ENCODE peak calls at places on chromosomes 3 and 15, in six cellular contexts. D is nephron progenitor cell, G is astrocyte, A is HL-60, W is GM10248, S is uterus. Y is an unnamed sample.

GRCh38 chr3:62051506-62051905 is 321.8 kb downstream of the FEZF2 start:
- DNase-seq in D (no peak), G (no peak), A (no peak), W (no peak), S (no peak), Y (peak)

GRCh38 chr15:90994417-90995311 is at the start of gene PRC1:
- DNase-seq in D (peak), G (peak), A (peak), W (peak), S (peak), Y (peak)

GRCh38 chr3:150216041-150216811 is 191.9 kb upstream of the TSC22D2 start:
- DNase-seq in D (no peak), G (peak), A (no peak), W (no peak), S (no peak), Y (no peak)

GRCh38 chr3:149152420-149152819 is 23.0 kb downstream of the HPS3 start:
- DNase-seq in D (no peak), G (peak), A (no peak), W (peak), S (no peak), Y (no peak)

GRCh38 chr3:147945968-147946519 is 536.9 kb downstream of the ZIC1 start:
- DNase-seq in D (peak), G (peak), A (no peak), W (peak), S (peak), Y (no peak)

GRCh38 chr15:23033979-23034378 is 5.4 kb downstream of the TUBGCP5 start:
- DNase-seq in D (no peak), G (no peak), A (no peak), W (no peak), S (no peak), Y (no peak)

GRCh38 chr3:168803536-168803935 is 707.8 kb upstream of the GOLIM4 start:
- DNase-seq in D (no peak), G (peak), A (no peak), W (no peak), S (no peak), Y (no peak)

GRCh38 chr3:176633511-176633910 is 563.8 kb downstream of the TBL1XR1 start:
- DNase-seq in D (peak), G (no peak), A (no peak), W (no peak), S (no peak), Y (no peak)

GRCh38 chr3:196971094-196971698 is 2.6 kb upstream of the PIGZ start:
- DNase-seq in D (no peak), G (no peak), A (no peak), W (no peak), S (no peak), Y (no peak)

GRCh38 chr3:8503871-8504610 is 2.4 kb downstream of the LMCD1 start:
- DNase-seq in D (no peak), G (no peak), A (no peak), W (peak), S (no peak), Y (no peak)

GRCh38 chr15:92653836-92654524 is 1.6 kb downstream of the FAM174B start:
- DNase-seq in D (peak), G (no peak), A (no peak), W (no peak), S (no peak), Y (peak)

GRCh38 chr3:10956991-10957390 is 35.6 kb upstream of the SLC6A1 start:
- DNase-seq in D (no peak), G (no peak), A (no peak), W (no peak), S (peak), Y (no peak)

GRCh38 chr3:124007186-124007585 is 15.3 kb upstream of the ROPN1 start:
- DNase-seq in D (no peak), G (peak), A (no peak), W (no peak), S (no peak), Y (no peak)

GRCh38 chr15:75195766-75196241 is 5.9 kb upstream of the C15orf39 start:
- DNase-seq in D (no peak), G (no peak), A (no peak), W (no peak), S (peak), Y (no peak)

GRCh38 chr3:188646592-188646991 is 492.6 kb downstream of the LPP start:
- DNase-seq in D (no peak), G (no peak), A (peak), W (no peak), S (no peak), Y (no peak)

GRCh38 chr3:156509209-156510174 is 45.4 kb downstream of the SSR3 start:
- DNase-seq in D (peak), G (peak), A (no peak), W (peak), S (no peak), Y (no peak)

GRCh38 chr3:187767266-187768032 is 22.2 kb upstream of the BCL6 start:
- DNase-seq in D (no peak), G (peak), A (no peak), W (no peak), S (no peak), Y (no peak)

GRCh38 chr3:63818282-63819150 is 583 bp upstream of the C3orf49 start:
- DNase-seq in D (peak), G (peak), A (no peak), W (peak), S (peak), Y (peak)

GRCh38 chr15:75063338-75063737 is 39.9 kb downstream of the PPCDC start:
- DNase-seq in D (no peak), G (peak), A (no peak), W (no peak), S (no peak), Y (no peak)

GRCh38 chr3:116161570-116162290 is 283.6 kb downstream of the LSAMP start:
- DNase-seq in D (no peak), G (no peak), A (no peak), W (no peak), S (no peak), Y (no peak)

GRCh38 chr3:22692239-22692638 is 510.9 kb upstream of the UBE2E2 start:
- DNase-seq in D (no peak), G (no peak), A (no peak), W (no peak), S (no peak), Y (no peak)

GRCh38 chr15:45149060-45149459 is 19.3 kb downstream of the DUOX1 start:
- DNase-seq in D (no peak), G (no peak), A (no peak), W (no peak), S (no peak), Y (no peak)

GRCh38 chr15:96220657-96221056 is 109.8 kb upstream of the NR2F2 start:
- DNase-seq in D (no peak), G (no peak), A (no peak), W (no peak), S (no peak), Y (no peak)

GRCh38 chr3:14988988-14989394 is 41.6 kb downstream of the NR2C2 start:
- DNase-seq in D (no peak), G (no peak), A (no peak), W (peak), S (no peak), Y (no peak)

GRCh38 chr3:132164469-132165092 is 129.8 kb upstream of the CPNE4 start:
- DNase-seq in D (no peak), G (peak), A (no peak), W (no peak), S (no peak), Y (no peak)

GRCh38 chr15:70670680-70671079 is 92.7 kb downstream of the UACA start:
- DNase-seq in D (no peak), G (no peak), A (no peak), W (no peak), S (no peak), Y (no peak)
- TF ChIP-seq CTCF in D (no peak), G (peak), A (no peak), W (no peak), S (no peak), Y (no peak)

GRCh38 chr3:142931222-142931621 is 32.3 kb downstream of the PAQR9 start:
- DNase-seq in D (no peak), G (no peak), A (no peak), W (peak), S (no peak), Y (no peak)
- TF ChIP-seq CTCF in D (no peak), G (no peak), A (no peak), W (peak), S (no peak), Y (no peak)

DNA sequence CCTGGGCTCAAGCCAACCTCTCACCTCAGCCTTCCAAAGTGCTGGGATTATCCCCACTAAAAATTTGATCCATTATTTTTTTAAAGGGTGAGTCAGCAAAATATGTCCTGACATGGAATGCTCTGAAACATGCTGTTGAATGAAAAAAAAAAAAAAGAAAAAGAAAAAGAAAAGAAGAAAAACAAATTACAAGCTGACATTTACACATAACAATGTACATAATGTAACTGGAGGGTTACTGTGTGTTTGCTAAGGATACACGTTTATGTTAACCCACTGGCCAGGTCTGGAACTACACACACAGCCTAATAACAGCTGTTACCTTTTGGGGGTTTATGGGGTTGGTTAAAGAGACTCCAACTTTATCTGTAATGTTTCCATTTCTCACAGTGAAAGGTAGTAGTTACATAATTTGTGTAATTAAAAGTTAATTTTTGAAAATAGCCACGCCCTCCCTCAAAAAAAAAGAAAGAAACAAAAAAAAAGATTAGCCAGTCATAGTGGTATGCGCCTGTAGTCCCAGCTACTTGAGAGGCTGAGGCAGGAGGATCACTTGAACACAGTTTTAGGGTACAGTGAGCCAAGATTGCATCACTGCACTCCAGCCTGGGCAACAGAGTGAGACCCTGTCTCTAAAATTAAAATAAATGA is 3.1 kb upstream of the MESP2 start:
- DNase-seq in D (no peak), G (no peak), A (no peak), W (no peak), S (no peak), Y (no peak)
- TF ChIP-seq CTCF in D (peak), G (peak), A (no peak), W (no peak), S (no peak), Y (no peak)

DNA sequence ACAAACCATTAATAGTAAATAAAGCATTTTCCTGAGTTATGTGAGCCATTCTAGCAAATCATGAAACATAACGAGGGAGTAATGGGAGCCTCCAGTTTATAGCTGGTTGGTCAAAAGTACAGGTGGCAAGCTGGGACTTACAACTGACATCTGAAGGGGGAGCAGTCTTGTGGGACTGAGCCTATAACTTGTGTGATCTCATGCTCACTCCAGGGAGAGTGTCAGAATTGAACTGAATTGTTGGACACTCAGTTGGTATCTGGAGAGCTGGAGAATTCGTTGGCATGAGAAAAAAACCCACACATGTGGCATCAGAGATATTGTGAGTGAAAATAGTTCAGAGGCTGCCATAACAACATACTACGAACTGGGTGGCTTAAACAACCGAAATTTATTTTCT is 22.8 kb upstream of the DENND6A start:
- DNase-seq in D (no peak), G (no peak), A (no peak), W (no peak), S (no peak), Y (no peak)
- TF ChIP-seq CTCF in D (no peak), G (no peak), A (no peak), W (no peak), S (no peak), Y (no peak)

GRCh38 chr3:66195347-66195783 is 25.4 kb upstream of the SLC25A26 start:
- DNase-seq in D (peak), G (peak), A (no peak), W (peak), S (peak), Y (peak)
- TF ChIP-seq CTCF in D (no peak), G (peak), A (no peak), W (no peak), S (no peak), Y (no peak)

GRCh38 chr3:194573680-194574437 is 59.4 kb downstream of the TMEM44 start:
- DNase-seq in D (peak), G (peak), A (no peak), W (peak), S (no peak), Y (peak)
- TF ChIP-seq CTCF in D (peak), G (peak), A (peak), W (peak), S (no peak), Y (peak)

GRCh38 chr15:69603369-69604049 is 150.9 kb downstream of the RPLP1 start:
- DNase-seq in D (no peak), G (no peak), A (no peak), W (no peak), S (no peak), Y (no peak)

GRCh38 chr15:69607101-69607500 is 154.5 kb downstream of the RPLP1 start:
- DNase-seq in D (no peak), G (peak), A (peak), W (no peak), S (no peak), Y (no peak)

GRCh38 chr15:69602921-69603320 is 150.3 kb downstream of the RPLP1 start:
- DNase-seq in D (no peak), G (no peak), A (no peak), W (no peak), S (no peak), Y (no peak)

GRCh38 chr15:69602095-69602494 is 149.5 kb downstream of the RPLP1 start:
- DNase-seq in D (no peak), G (no peak), A (no peak), W (no peak), S (no peak), Y (no peak)

GRCh38 chr15:69604050-69604378 is 151.4 kb downstream of the RPLP1 start:
- DNase-seq in D (no peak), G (no peak), A (no peak), W (no peak), S (no peak), Y (peak)
- TF ChIP-seq CTCF in D (no peak), G (no peak), A (no peak), W (no peak), S (no peak), Y (peak)

Y was measured in colonic mucosa.